ENCODE peak calls at places on chromosome 14, in four cellular contexts. One of them, this sample, is unnamed. For H3K4me1, the result is how much of the 10 kb centered on the place peaks cover.

GRCh38 chr14:77241955-77242354 is 29.1 kb downstream of the NGB start:
- DNase-seq in body of pancreas: no peak
- DNase-seq in tibial nerve: no peak
- DNase-seq in upper lobe of left lung: no peak
- DNase-seq in this sample: no peak

GRCh38 chr14:61628192-61628591 is 67.1 kb upstream of the HIF1A start:
- DNase-seq in tibial nerve: no peak
- DNase-seq in upper lobe of left lung: no peak
- DNase-seq in body of pancreas: no peak
- DNase-seq in this sample: no peak

GRCh38 chr14:42884100-42884499 is 1277.4 kb downstream of the LRFN5 start:
- DNase-seq in upper lobe of left lung: no peak
- DNase-seq in tibial nerve: no peak
- DNase-seq in body of pancreas: no peak
- DNase-seq in this sample: no peak

GRCh38 chr14:28763914-28764848 is 2.4 kb upstream of the FOXG1 start:
- DNase-seq in upper lobe of left lung: no peak
- DNase-seq in tibial nerve: no peak
- DNase-seq in body of pancreas: no peak
- DNase-seq in this sample: no peak

GRCh38 chr14:56918849-56919574 is 108.7 kb upstream of the OTX2 start:
- DNase-seq in upper lobe of left lung: no peak
- DNase-seq in body of pancreas: no peak
- DNase-seq in tibial nerve: no peak
- DNase-seq in this sample: no peak

GRCh38 chr14:72201645-72202044 is 269.4 kb downstream of the RGS6 start:
- DNase-seq in upper lobe of left lung: no peak
- DNase-seq in tibial nerve: no peak
- DNase-seq in body of pancreas: no peak
- DNase-seq in this sample: no peak

GRCh38 chr14:81386379-81386778 is 13.7 kb downstream of the STON2 start:
- DNase-seq in tibial nerve: no peak
- DNase-seq in upper lobe of left lung: no peak
- DNase-seq in body of pancreas: no peak
- DNase-seq in this sample: no peak

GRCh38 chr14:50844397-50844796 is 13.4 kb upstream of the NIN start:
- DNase-seq in body of pancreas: no peak
- DNase-seq in tibial nerve: no peak
- DNase-seq in upper lobe of left lung: no peak
- DNase-seq in this sample: no peak

GRCh38 chr14:65989981-65990380 is 496.2 kb upstream of the CCDC196 start:
- DNase-seq in upper lobe of left lung: no peak
- DNase-seq in tibial nerve: no peak
- DNase-seq in body of pancreas: no peak
- DNase-seq in this sample: no peak

GRCh38 chr14:23095196-23096108 is at the start of gene C14orf119:
- DNase-seq in tibial nerve: peak
- DNase-seq in body of pancreas: peak
- DNase-seq in upper lobe of left lung: peak
- DNase-seq in this sample: no peak

GRCh38 chr14:106875503-106875902 is 1349.1 kb downstream of the TMEM121 start:
- DNase-seq in tibial nerve: no peak
- DNase-seq in body of pancreas: no peak
- DNase-seq in upper lobe of left lung: peak
- DNase-seq in this sample: no peak

GRCh38 chr14:28671425-28671824 is 95.2 kb upstream of the FOXG1 start:
- DNase-seq in upper lobe of left lung: no peak
- DNase-seq in body of pancreas: no peak
- DNase-seq in tibial nerve: no peak
- DNase-seq in this sample: no peak

GRCh38 chr14:92973265-92973797 is 50.4 kb downstream of the CHGA start:
- DNase-seq in tibial nerve: peak
- DNase-seq in body of pancreas: peak
- DNase-seq in upper lobe of left lung: peak
- DNase-seq in this sample: no peak

GRCh38 chr14:53963491-53964227 is 7.0 kb upstream of the BMP4 start:
- DNase-seq in upper lobe of left lung: peak
- DNase-seq in body of pancreas: peak
- DNase-seq in tibial nerve: no peak
- DNase-seq in this sample: no peak

GRCh38 chr14:30610719-30611388 is 11.3 kb upstream of the SCFD1 start:
- DNase-seq in upper lobe of left lung: no peak
- DNase-seq in body of pancreas: peak
- DNase-seq in tibial nerve: peak
- DNase-seq in this sample: no peak

GRCh38 chr14:104128981-104129380 is 9.4 kb upstream of the KIF26A start:
- DNase-seq in tibial nerve: no peak
- DNase-seq in body of pancreas: no peak
- DNase-seq in upper lobe of left lung: no peak
- DNase-seq in this sample: no peak

GRCh38 chr14:22821193-22822016 is 6.2 kb upstream of the SLC7A7 start:
- DNase-seq in tibial nerve: no peak
- DNase-seq in body of pancreas: peak
- DNase-seq in upper lobe of left lung: no peak
- DNase-seq in this sample: no peak

GRCh38 chr14:106286697-106287290 is 760.4 kb downstream of the TMEM121 start:
- DNase-seq in body of pancreas: no peak
- DNase-seq in tibial nerve: no peak
- DNase-seq in upper lobe of left lung: peak
- DNase-seq in this sample: no peak

GRCh38 chr14:80669416-80669815 is 272.1 kb downstream of the CEP128 start:
- DNase-seq in upper lobe of left lung: no peak
- DNase-seq in body of pancreas: no peak
- DNase-seq in tibial nerve: no peak
- DNase-seq in this sample: no peak

GRCh38 chr14:23559010-23559920 is 3.2 kb downstream of the THTPA start:
- DNase-seq in upper lobe of left lung: no peak
- DNase-seq in tibial nerve: no peak
- DNase-seq in body of pancreas: no peak
- DNase-seq in this sample: no peak

GRCh38 chr14:101110729-101111619 is 207.5 kb upstream of the RTL1 start:
- DNase-seq in upper lobe of left lung: peak
- DNase-seq in body of pancreas: no peak
- DNase-seq in tibial nerve: no peak
- DNase-seq in this sample: no peak

GRCh38 chr14:92959189-92959531 is 36.2 kb downstream of the CHGA start:
- DNase-seq in body of pancreas: no peak
- DNase-seq in tibial nerve: no peak
- DNase-seq in upper lobe of left lung: peak
- DNase-seq in this sample: no peak

DNA sequence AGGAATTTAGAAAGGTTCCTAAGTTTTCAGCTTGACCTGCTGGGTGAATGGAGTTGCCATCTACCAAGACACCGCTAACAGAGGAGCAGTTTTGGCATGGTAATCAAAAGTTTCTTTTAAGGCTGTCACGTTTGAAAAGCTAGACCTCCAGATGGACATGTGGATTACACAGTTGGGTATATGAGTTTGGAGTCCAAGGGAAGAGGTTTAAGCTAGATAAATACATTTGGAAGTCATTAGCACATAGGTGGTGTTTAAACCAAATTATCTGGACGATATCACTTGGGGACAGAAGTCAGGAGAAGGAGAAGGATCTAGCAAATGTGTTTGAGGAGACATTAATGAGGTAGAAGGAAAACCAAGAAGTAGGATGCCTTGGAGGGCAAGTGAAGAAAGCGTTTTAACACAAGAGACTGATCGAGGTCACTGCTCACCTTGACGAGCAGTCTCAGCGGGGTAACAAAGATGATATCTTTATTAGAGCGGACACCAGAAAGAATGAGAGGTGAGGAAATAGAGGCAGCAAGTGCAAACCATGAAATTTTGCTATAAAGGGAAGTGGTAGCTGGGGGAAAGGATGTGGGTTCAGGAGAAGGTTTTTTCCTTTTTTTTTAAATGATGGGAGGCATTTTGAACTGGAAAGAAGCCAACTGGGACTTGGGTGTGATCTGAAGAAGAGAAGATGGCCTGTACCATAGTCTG is 17.6 kb downstream of the PNP start:
- DNase-seq in body of pancreas: no peak
- DNase-seq in tibial nerve: no peak
- DNase-seq in upper lobe of left lung: no peak
- DNase-seq in this sample: no peak
- H3K27ac ChIP-seq in body of pancreas: no peak
- H3K27ac ChIP-seq in tibial nerve: no peak
- H3K27ac ChIP-seq in upper lobe of left lung: no peak
- H3K27ac ChIP-seq in this sample: no peak

DNA sequence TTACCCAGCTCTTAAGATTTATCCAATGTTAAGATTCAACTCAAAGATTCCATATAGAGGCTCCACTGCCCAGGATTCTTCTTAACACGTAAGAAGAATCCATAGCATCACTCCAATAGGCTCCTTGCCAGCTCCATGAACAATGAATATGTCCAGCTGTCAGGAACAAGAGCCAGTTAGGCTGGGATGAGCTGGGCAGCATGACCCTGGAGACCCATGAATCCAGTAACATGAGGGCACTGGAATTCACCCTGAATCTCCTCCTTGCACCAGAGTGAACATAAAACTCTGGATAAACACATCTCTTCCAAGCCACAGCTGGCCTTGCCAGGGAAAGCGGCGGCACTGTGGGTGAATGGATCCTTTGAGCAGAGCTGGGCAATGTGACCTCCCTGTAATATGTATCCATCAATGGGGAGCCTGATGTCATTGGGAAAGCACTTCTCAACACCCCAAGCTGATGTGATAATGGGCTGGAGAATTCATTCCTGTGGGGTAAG is 24.4 kb upstream of the TC2N start:
- DNase-seq in tibial nerve: no peak
- DNase-seq in body of pancreas: no peak
- DNase-seq in upper lobe of left lung: no peak
- DNase-seq in this sample: no peak
- H3K4me1 ChIP-seq in tibial nerve: half or more
- H3K4me1 ChIP-seq in body of pancreas: under half
- H3K4me1 ChIP-seq in upper lobe of left lung: under half
- H3K4me1 ChIP-seq in this sample: under half

DNA sequence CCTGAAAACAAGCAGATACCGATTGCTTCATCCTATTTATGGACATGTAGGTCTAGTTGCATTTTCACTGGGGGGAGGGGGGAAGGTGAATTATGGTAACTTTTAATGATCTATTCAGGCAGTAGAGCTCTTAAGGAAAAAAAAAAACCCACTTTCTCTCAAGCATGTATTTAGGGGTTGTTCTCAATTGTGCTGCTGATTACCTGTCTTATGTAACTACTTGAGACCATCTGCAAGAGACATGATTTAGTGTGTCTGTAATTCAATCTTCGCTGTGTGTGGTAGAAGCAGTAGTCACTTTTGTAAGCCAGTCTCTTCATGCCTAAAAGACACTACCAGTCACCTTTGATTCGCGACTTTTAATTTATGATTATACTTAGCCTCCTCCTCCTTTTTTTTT is 8.9 kb downstream of the CALM1 start:
- DNase-seq in upper lobe of left lung: no peak
- DNase-seq in body of pancreas: no peak
- DNase-seq in tibial nerve: no peak
- DNase-seq in this sample: no peak
- TF ChIP-seq POLR2A in upper lobe of left lung: no peak
- TF ChIP-seq POLR2A in body of pancreas: no peak
- TF ChIP-seq POLR2A in tibial nerve: no peak
- TF ChIP-seq POLR2A in this sample: no peak

GRCh38 chr14:99216191-99216590 is 55.8 kb downstream of the BCL11B start:
- DNase-seq in body of pancreas: no peak
- DNase-seq in upper lobe of left lung: no peak
- DNase-seq in tibial nerve: no peak
- DNase-seq in this sample: no peak
- H3K27ac ChIP-seq in body of pancreas: no peak
- H3K27ac ChIP-seq in upper lobe of left lung: no peak
- H3K27ac ChIP-seq in tibial nerve: no peak
- H3K27ac ChIP-seq in this sample: no peak

DNA sequence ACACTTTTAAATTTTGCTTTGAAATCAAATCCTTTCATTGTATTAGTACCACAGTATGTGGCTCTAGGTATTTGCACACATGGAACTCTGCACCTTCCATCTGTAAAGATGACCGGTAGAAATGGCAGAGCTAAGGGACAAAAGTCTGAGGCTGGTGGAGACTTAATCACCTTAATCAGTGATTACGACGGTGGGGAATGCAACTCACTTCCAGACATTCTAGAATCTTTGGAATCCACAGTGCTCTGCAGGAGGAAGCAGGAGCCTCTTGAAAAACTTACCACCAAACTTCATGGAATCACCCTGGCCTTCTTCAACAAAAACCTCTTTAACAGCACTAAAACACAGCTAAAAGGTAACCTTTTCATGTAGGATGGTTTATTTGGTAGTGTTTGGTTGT is 3.9 kb upstream of the DACT1 start:
- DNase-seq in body of pancreas: no peak
- DNase-seq in tibial nerve: no peak
- DNase-seq in upper lobe of left lung: no peak
- DNase-seq in this sample: no peak
- H3K4me1 ChIP-seq in body of pancreas: under half
- H3K4me1 ChIP-seq in tibial nerve: under half
- H3K4me1 ChIP-seq in upper lobe of left lung: under half
- H3K4me1 ChIP-seq in this sample: under half

This sample was measured in esophagus squamous epithelium.